ENCODE peak calls at places on chromosomes 2 and 18, in nine cellular contexts. C, E, X, M, O, I, V, W and Z are unnamed samples.

GRCh38 chr2:66577331-66578041 is 142.6 kb downstream of the MEIS1 start:
- DNase-seq in E (no peak), X (no peak), M (no peak), V (no peak), O (no peak), W (no peak), I (peak), C (no peak), Z (no peak)

GRCh38 chr18:42670860-42671259 is 444.6 kb downstream of the RIT2 start:
- DNase-seq in W (no peak), X (no peak), E (no peak), C (no peak), O (no peak), I (no peak), M (no peak), V (no peak), Z (no peak)

GRCh38 chr18:13889661-13890060 is 25.7 kb downstream of the MC2R start:
- DNase-seq in X (no peak), M (no peak), W (no peak), O (no peak), V (no peak), C (no peak), E (no peak), I (peak), Z (no peak)

GRCh38 chr2:142716463-142717242 is 160.8 kb upstream of the KYNU start:
- DNase-seq in C (no peak), W (no peak), I (peak), E (no peak), M (no peak), X (no peak), V (no peak), O (no peak), Z (no peak)

GRCh38 chr2:58215429-58215828 is 25.7 kb downstream of the FANCL start:
- DNase-seq in M (no peak), X (no peak), E (no peak), C (no peak), I (no peak), V (no peak), O (no peak), W (no peak), Z (no peak)

GRCh38 chr2:122480381-122481243 is 725.2 kb downstream of the TSN start:
- DNase-seq in V (no peak), M (no peak), C (no peak), X (no peak), E (no peak), O (no peak), W (no peak), I (no peak), Z (no peak)

GRCh38 chr2:98801930-98802329 is 71.0 kb upstream of the MGAT4A start:
- DNase-seq in E (peak), O (no peak), M (no peak), W (peak), I (no peak), C (no peak), V (no peak), X (no peak), Z (no peak)

GRCh38 chr2:60282886-60283285 is 270.6 kb downstream of the BCL11A start:
- DNase-seq in M (no peak), V (no peak), W (no peak), I (no peak), E (no peak), X (no peak), O (no peak), C (no peak), Z (no peak)

GRCh38 chr2:98664323-98664722 is 55.9 kb downstream of the UNC50 start:
- DNase-seq in E (no peak), C (no peak), M (no peak), O (peak), X (no peak), I (peak), W (no peak), V (no peak), Z (no peak)

GRCh38 chr2:1502891-1503304 is 89.6 kb downstream of the TPO start:
- DNase-seq in W (no peak), M (no peak), V (no peak), C (no peak), E (no peak), O (no peak), X (no peak), I (no peak), Z (no peak)

GRCh38 chr2:228321019-228321418 is 139.5 kb upstream of the SPHKAP start:
- DNase-seq in W (no peak), V (no peak), O (no peak), C (no peak), X (no peak), M (no peak), I (no peak), E (no peak), Z (no peak)

GRCh38 chr2:11798946-11799495 is 52.6 kb downstream of the LPIN1 start:
- DNase-seq in O (no peak), C (no peak), V (no peak), E (peak), M (no peak), X (no peak), W (no peak), I (no peak), Z (no peak)